ENCODE peak calls at places on chromosomes 7 and 10, in seven cellular contexts. E is brain microvascular endothelial cell, B is HCT116, Y is A549, G is IMR-90, O is Panc1, H is PC-9. L is an unnamed sample.

GRCh38 chr10:131214521-131215244 is 96.8 kb downstream of the TCERG1L start:
- DNase-seq in E (no peak), B (no peak), Y (no peak), G (no peak), O (no peak), H (no peak), L (no peak)

GRCh38 chr10:123502983-123503382 is 163.2 kb upstream of the GPR26 start:
- DNase-seq in E (no peak), B (no peak), Y (no peak), G (no peak), O (no peak), H (no peak), L (no peak)

GRCh38 chr7:2717905-2718702 is 30.1 kb downstream of the AMZ1 start:
- DNase-seq in E (no peak), B (no peak), Y (no peak), G (no peak), O (no peak), H (no peak), L (no peak)

GRCh38 chr10:124332426-124332825 is 86.3 kb downstream of the OAT start:
- DNase-seq in E (peak), B (no peak), Y (no peak), G (no peak), O (no peak), H (peak), L (no peak)

GRCh38 chr7:52211930-52212329 is 823.5 kb upstream of the POM121L12 start:
- DNase-seq in E (no peak), B (no peak), Y (no peak), G (no peak), O (no peak), H (no peak), L (no peak)

GRCh38 chr7:77157446-77157845 is 35.0 kb downstream of the CCDC146 start:
- DNase-seq in E (no peak), B (no peak), Y (no peak), G (no peak), O (no peak), H (no peak), L (no peak)

GRCh38 chr7:22989646-22990587 is 24.0 kb downstream of the HYCC1 start:
- DNase-seq in E (no peak), B (no peak), Y (no peak), G (no peak), O (no peak), H (no peak), L (no peak)

GRCh38 chr10:88041243-88042161 is 178.1 kb downstream of the PTEN start:
- DNase-seq in E (no peak), B (no peak), Y (no peak), G (peak), O (no peak), H (no peak), L (no peak)

GRCh38 chr10:70769121-70769520 is 16.1 kb downstream of the TBATA start:
- DNase-seq in E (no peak), B (no peak), Y (no peak), G (no peak), O (no peak), H (no peak), L (no peak)

GRCh38 chr10:30493609-30494530 is 59.9 kb downstream of the MAP3K8 start:
- DNase-seq in E (peak), B (no peak), Y (no peak), G (peak), O (no peak), H (peak), L (no peak)

GRCh38 chr7:154571772-154572171 is 431.2 kb downstream of the PAXIP1 start:
- DNase-seq in E (no peak), B (no peak), Y (no peak), G (no peak), O (no peak), H (no peak), L (no peak)

GRCh38 chr10:48358838-48359237 is 52.4 kb downstream of the MAPK8 start:
- DNase-seq in E (no peak), B (no peak), Y (no peak), G (no peak), O (no peak), H (no peak), L (no peak)

GRCh38 chr10:94567714-94568520 is 22.3 kb downstream of the HELLS start:
- DNase-seq in E (no peak), B (no peak), Y (no peak), G (no peak), O (no peak), H (no peak), L (no peak)

GRCh38 chr10:12600652-12601051 is 251.3 kb downstream of the CAMK1D start:
- DNase-seq in E (no peak), B (no peak), Y (no peak), G (no peak), O (no peak), H (no peak), L (no peak)

GRCh38 chr7:130432886-130433285 is 7.9 kb downstream of the CEP41 start:
- DNase-seq in E (peak), B (no peak), Y (no peak), G (peak), O (no peak), H (peak), L (no peak)

GRCh38 chr7:91182819-91183405 is 81.3 kb upstream of the FZD1 start:
- DNase-seq in E (peak), B (no peak), Y (no peak), G (peak), O (no peak), H (no peak), L (no peak)

GRCh38 chr10:118374404-118374803 is 32.3 kb upstream of the FAM204A start:
- DNase-seq in E (peak), B (no peak), Y (no peak), G (no peak), O (no peak), H (no peak), L (no peak)

GRCh38 chr7:1825877-1826741 is 156.0 kb downstream of the ELFN1 start:
- DNase-seq in E (no peak), B (no peak), Y (no peak), G (no peak), O (no peak), H (no peak), L (peak)

GRCh38 chr10:132129431-132129830 is 57.3 kb upstream of the DPYSL4 start:
- DNase-seq in E (no peak), B (no peak), Y (no peak), G (no peak), O (no peak), H (no peak), L (no peak)

GRCh38 chr7:40560672-40561071 is 425.9 kb downstream of the SUGCT start:
- DNase-seq in E (no peak), B (no peak), Y (no peak), G (no peak), O (no peak), H (no peak), L (no peak)

GRCh38 chr10:104349623-104350142 is 4.0 kb upstream of the CFAP58 start:
- DNase-seq in E (no peak), B (no peak), Y (no peak), G (peak), O (no peak), H (peak), L (no peak)

GRCh38 chr7:134009314-134010109 is 117.6 kb upstream of the LRGUK start:
- DNase-seq in E (no peak), B (no peak), Y (no peak), G (no peak), O (no peak), H (no peak), L (no peak)

GRCh38 chr7:28068811-28069216 is 111.8 kb downstream of the JAZF1 start:
- DNase-seq in E (peak), B (no peak), Y (peak), G (peak), O (no peak), H (peak), L (no peak)

GRCh38 chr10:22848509-22848908 is 79.3 kb upstream of the ARMC3 start:
- DNase-seq in E (no peak), B (no peak), Y (no peak), G (no peak), O (no peak), H (no peak), L (no peak)

GRCh38 chr10:10911471-10911921 is 106.2 kb upstream of the CELF2 start:
- DNase-seq in E (peak), B (no peak), Y (no peak), G (peak), O (no peak), H (peak), L (no peak)

GRCh38 chr10:128879441-128880175 is 587.4 kb upstream of the MGMT start:
- DNase-seq in E (no peak), B (no peak), Y (no peak), G (no peak), O (no peak), H (no peak), L (no peak)

GRCh38 chr7:130134106-130134636 is 63.8 kb downstream of the KLHDC10 start:
- DNase-seq in E (no peak), B (no peak), Y (no peak), G (no peak), O (no peak), H (no peak), L (no peak)

GRCh38 chr7:105473163-105473562 is 48.9 kb downstream of the PUS7 start:
- DNase-seq in E (peak), B (no peak), Y (no peak), G (peak), O (no peak), H (no peak), L (no peak)

GRCh38 chr10:22615819-22616499 is 98.4 kb downstream of the PIP4K2A start:
- DNase-seq in E (no peak), B (no peak), Y (no peak), G (no peak), O (no peak), H (no peak), L (no peak)

GRCh38 chr7:1847260-1848001 is 177.4 kb downstream of the ELFN1 start:
- DNase-seq in E (no peak), B (no peak), Y (no peak), G (no peak), O (no peak), H (no peak), L (no peak)

GRCh38 chr7:25087855-25088254 is 37.2 kb downstream of the CYCS start:
- DNase-seq in E (no peak), B (no peak), Y (no peak), G (no peak), O (no peak), H (no peak), L (no peak)

GRCh38 chr10:33055636-33056035 is 97.6 kb upstream of the ITGB1 start:
- DNase-seq in E (no peak), B (no peak), Y (no peak), G (peak), O (no peak), H (no peak), L (no peak)

GRCh38 chr7:15751191-15751701 is 64.8 kb upstream of the MEOX2 start:
- DNase-seq in E (peak), B (no peak), Y (no peak), G (no peak), O (no peak), H (no peak), L (no peak)

GRCh38 chr10:111732116-111732785 is 451.3 kb downstream of the GPAM start:
- DNase-seq in E (no peak), B (no peak), Y (no peak), G (no peak), O (no peak), H (no peak), L (no peak)

GRCh38 chr7:45328397-45329080 is 170.9 kb downstream of the RAMP3 start:
- DNase-seq in E (no peak), B (no peak), Y (no peak), G (no peak), O (no peak), H (no peak), L (no peak)
- TF ChIP-seq CTCF in E (no peak), B (no peak), Y (no peak), G (no peak), O (no peak), H (no peak), L (no peak)

DNA sequence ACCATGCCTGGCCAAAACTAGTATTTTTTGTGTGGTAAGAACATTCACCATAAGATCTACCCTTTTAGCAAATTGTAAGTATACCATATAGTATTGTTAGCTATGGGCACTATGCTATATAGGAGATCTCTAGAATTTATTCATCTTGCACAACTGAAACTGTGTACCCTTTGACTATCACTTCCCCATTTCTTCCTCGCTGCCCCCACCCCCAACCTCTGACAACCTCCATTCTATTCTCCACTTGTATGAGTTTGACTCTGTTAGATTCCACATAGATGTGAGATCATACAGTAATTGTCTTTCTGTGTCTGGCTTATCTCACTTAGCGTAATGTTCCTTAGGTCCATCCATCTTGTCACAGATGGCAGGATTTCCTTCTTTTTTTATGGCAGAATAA is 3.6 kb downstream of the CASP7 start:
- DNase-seq in E (no peak), B (no peak), Y (no peak), G (no peak), O (no peak), H (no peak), L (no peak)
- H3K27ac ChIP-seq in E (no peak), B (no peak), Y (no peak), G (no peak), O (no peak), H (no peak), L (no peak)

GRCh38 chr7:151556592-151556991 is 36.9 kb upstream of the RHEB start:
- DNase-seq in E (no peak), B (no peak), Y (no peak), G (no peak), O (no peak), H (no peak), L (no peak)
- TF ChIP-seq CTCF in E (no peak), B (no peak), Y (no peak), G (no peak), O (no peak), H (no peak), L (no peak)

DNA sequence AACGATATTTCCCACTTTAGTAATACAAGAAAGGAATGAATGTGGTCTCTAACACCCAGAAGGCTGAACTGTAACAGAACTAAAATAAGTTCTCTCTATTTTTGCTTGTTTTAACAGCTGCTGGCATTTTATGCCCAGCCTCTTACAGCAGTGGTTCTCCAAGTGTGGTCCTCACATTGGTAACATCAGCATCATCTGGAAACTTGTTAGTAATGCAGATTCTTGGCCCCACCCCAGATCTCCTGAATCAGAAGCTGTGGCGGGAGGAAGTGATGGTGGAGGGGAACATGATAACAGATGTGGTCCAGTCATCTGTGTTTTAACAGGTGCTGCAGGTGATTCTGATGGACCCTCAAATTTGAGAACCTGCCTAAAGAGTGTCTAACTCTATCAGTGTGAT is 170.1 kb downstream of the TMEM26 start:
- DNase-seq in E (no peak), B (no peak), Y (no peak), G (peak), O (no peak), H (no peak), L (no peak)
- H3K27ac ChIP-seq in E (no peak), B (no peak), Y (peak), G (no peak), O (no peak), H (no peak), L (no peak)

GRCh38 chr7:111561909-111562732 is at the start of gene IMMP2L:
- DNase-seq in E (peak), B (peak), Y (peak), G (peak), O (peak), H (peak), L (peak)
- TF ChIP-seq CTCF in E (peak), B (peak), Y (peak), G (peak), O (peak), H (no peak), L (no peak)

L was measured in CD4-positive, alpha-beta T cell.